ENCODE peak calls at places on chromosomes 7 and 10, in six cellular contexts. D is AG09309, N is HCT116, J is hepatocyte, Q is fibroblast of pulmonary artery, H is fibroblast of mammary gland. P is an unnamed sample.

GRCh38 chr7:144565586-144565985 is 162.1 kb upstream of the NOBOX start:
- DNase-seq in D (no peak), N (no peak), J (no peak), Q (no peak), H (no peak), P (no peak)

GRCh38 chr10:93288679-93289634 is 193.2 kb downstream of the MYOF start:
- DNase-seq in D (peak; percentile 92), N (peak; percentile 78), J (peak; percentile 87), Q (peak; percentile 91), H (peak; percentile 67), P (peak; percentile 66)

GRCh38 chr10:76643465-76643864 is 994.1 kb downstream of the KCNMA1 start:
- DNase-seq in D (no peak), N (no peak), J (peak; percentile 22), Q (no peak), H (no peak), P (no peak)

GRCh38 chr10:13847201-13847631 is 260.5 kb downstream of the PRPF18 start:
- DNase-seq in D (no peak), N (no peak), J (no peak), Q (no peak), H (no peak), P (no peak)

GRCh38 chr10:49218480-49218879 is 30.3 kb upstream of the TMEM273 start:
- DNase-seq in D (no peak), N (no peak), J (no peak), Q (no peak), H (no peak), P (no peak)

GRCh38 chr7:103640031-103640779 is 194.2 kb upstream of the SLC26A5 start:
- DNase-seq in D (peak; percentile 7), N (no peak), J (no peak), Q (peak; percentile 45), H (peak; percentile 63), P (peak; percentile 30)

GRCh38 chr7:147249956-147250355 is 1133.4 kb downstream of the CNTNAP2 start:
- DNase-seq in D (no peak), N (no peak), J (no peak), Q (no peak), H (no peak), P (no peak)

GRCh38 chr10:61262486-61263261 is 190.5 kb downstream of the TMEM26 start:
- DNase-seq in D (peak; percentile 74), N (no peak), J (no peak), Q (no peak), H (peak; percentile 86), P (peak; percentile 63)

GRCh38 chr10:72297281-72297967 is 23.7 kb downstream of the DDIT4 start:
- DNase-seq in D (peak; percentile 97), N (no peak), J (peak; percentile 57), Q (peak; percentile 99), H (peak; percentile 98), P (peak; percentile 56)

GRCh38 chr7:154353385-154353784 is 301.2 kb downstream of the DPP6 start:
- DNase-seq in D (no peak), N (no peak), J (no peak), Q (no peak), H (no peak), P (no peak)

GRCh38 chr7:77461246-77461645 is 45.1 kb upstream of the GSAP start:
- DNase-seq in D (no peak), N (no peak), J (no peak), Q (no peak), H (no peak), P (no peak)

GRCh38 chr10:43809211-43809930 is 160.7 kb upstream of the ZNF32 start:
- DNase-seq in D (peak; percentile 87), N (no peak), J (no peak), Q (peak; percentile 61), H (peak; percentile 95), P (peak; percentile 79)

GRCh38 chr7:17991866-17992648 is 35.6 kb downstream of the PRPS1L1 start:
- DNase-seq in D (no peak), N (no peak), J (no peak), Q (no peak), H (peak; percentile 10), P (no peak)

GRCh38 chr7:92784935-92785334 is 51.4 kb downstream of the CDK6 start:
- DNase-seq in D (no peak), N (no peak), J (no peak), Q (no peak), H (no peak), P (no peak)

GRCh38 chr10:86958109-86958830 is at the start of gene SNCG:
- DNase-seq in D (no peak), N (no peak), J (no peak), Q (peak; percentile 52), H (peak; percentile 25), P (no peak)

GRCh38 chr10:95474228-95475002 is 86.8 kb downstream of the SORBS1 start:
- DNase-seq in D (no peak), N (no peak), J (peak; percentile 70), Q (peak; percentile 69), H (peak; percentile 72), P (no peak)

GRCh38 chr7:26001662-26002244 is 150.2 kb upstream of the NFE2L3 start:
- DNase-seq in D (no peak), N (no peak), J (peak; percentile 41), Q (no peak), H (no peak), P (no peak)

GRCh38 chr7:120054376-120055100 is 218.4 kb upstream of the KCND2 start:
- DNase-seq in D (no peak), N (no peak), J (no peak), Q (no peak), H (no peak), P (no peak)

DNA sequence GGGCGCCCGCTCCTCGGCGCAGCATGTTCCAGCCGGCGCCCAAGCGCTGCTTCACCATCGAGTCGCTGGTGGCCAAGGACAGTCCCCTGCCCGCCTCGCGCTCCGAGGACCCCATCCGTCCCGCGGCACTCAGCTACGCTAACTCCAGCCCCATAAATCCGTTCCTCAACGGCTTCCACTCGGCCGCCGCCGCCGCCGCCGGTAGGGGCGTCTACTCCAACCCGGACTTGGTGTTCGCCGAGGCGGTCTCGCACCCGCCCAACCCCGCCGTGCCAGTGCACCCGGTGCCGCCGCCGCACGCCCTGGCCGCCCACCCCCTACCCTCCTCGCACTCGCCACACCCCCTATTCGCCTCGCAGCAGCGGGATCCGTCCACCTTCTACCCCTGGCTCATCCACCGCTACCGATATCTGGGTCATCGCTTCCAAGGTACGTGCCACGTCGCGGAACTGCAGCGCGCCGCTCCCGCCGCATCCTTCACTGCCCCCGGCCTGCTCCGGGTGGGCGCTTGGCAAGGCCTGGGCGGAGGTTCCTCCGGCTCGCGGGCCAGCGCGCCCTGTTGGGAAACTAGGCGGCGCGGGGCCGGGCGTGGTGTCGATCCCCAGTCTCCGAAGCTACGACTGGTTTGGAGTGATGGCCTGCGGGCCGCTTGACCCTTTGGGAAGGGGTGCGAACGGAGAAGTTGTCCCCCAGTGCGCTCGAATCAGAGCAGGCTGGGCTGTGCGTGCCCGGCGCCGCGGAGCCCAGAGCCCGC is 876 bp downstream of the EMX2 start:
- DNase-seq in D (no peak), N (no peak), J (peak; percentile 57), Q (no peak), H (no peak), P (no peak)
- H3K4me3 ChIP-seq in D (peak overlapping the region; percentile 34), N (no peak overlapping the region), J (no peak overlapping the region), Q (peak overlapping the region; percentile 55), H (peak overlapping the region; percentile 62), P (no peak overlapping the region)

GRCh38 chr10:30784896-30785605 is 155.5 kb upstream of the LYZL2 start:
- DNase-seq in D (no peak), N (no peak), J (peak; percentile 83), Q (peak; percentile 78), H (peak; percentile 82), P (no peak)
- H3K4me3 ChIP-seq in D (peak overlapping the region; percentile 1), N (no peak overlapping the region), J (peak overlapping the region; percentile 28), Q (peak overlapping the region; percentile 46), H (peak overlapping the region; percentile 10), P (peak overlapping the region; percentile 47)

DNA sequence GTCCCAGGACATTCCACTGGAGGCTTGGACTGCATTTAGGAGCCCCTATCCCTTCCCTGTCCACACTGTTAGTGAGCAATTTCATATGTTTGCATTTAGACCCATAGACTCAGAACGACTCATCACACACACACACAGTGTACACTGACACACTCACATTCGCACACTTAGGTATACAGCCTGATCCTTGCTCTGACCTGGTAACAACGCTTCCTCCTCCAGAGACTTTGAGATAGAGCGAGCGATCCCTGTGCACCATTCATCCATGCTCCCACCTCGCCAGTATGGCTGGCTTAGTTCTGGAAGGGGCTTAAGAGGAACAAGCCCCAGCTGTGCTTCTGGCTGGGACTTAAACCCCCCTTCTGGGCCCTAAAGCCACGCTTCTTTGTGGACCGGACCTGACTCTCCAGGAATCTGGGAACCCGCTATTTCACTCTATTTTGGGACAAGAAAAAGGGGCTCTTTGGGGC is 905 bp upstream of the HOXA13 start:
- DNase-seq in D (no peak), N (no peak), J (no peak), Q (no peak), H (no peak), P (no peak)
- H3K4me3 ChIP-seq in D (peak overlapping the region; percentile 78), N (peak overlapping the region; percentile 70), J (peak overlapping the region; percentile 57), Q (no peak overlapping the region), H (no peak overlapping the region), P (no peak overlapping the region)

DNA sequence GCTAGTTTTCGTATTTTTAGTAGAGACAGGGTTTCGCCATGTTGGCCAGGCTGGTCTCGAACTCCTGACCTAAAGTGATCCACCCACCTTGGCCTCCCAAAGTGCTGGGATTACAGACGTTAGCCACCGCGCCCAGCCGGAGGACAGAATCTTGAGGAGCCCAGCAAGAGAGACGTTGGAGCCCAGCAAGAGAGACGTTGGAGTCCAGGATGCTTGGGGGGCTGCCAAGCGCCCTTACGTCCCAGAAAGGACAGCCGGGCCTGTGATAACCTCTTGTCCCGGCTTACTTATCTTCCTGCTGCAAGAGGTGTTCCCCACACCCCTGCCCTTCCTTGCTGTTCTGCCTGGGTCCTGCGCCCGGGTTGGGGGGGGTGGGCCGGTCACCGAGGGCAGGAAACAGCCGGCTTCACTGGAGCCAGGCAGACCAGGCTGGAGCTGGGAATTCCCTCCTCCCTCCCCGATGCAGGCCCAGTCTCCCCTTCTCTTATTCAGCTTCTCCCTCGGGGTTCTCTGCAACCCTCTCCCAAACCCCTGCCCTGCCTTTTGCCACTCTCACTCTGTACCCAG is 1.9 kb upstream of the EPHB4 start:
- DNase-seq in D (no peak), N (no peak), J (no peak), Q (no peak), H (no peak), P (no peak)
- H3K4me3 ChIP-seq in D (no peak overlapping the region), N (no peak overlapping the region), J (no peak overlapping the region), Q (no peak overlapping the region), H (no peak overlapping the region), P (no peak overlapping the region)

DNA sequence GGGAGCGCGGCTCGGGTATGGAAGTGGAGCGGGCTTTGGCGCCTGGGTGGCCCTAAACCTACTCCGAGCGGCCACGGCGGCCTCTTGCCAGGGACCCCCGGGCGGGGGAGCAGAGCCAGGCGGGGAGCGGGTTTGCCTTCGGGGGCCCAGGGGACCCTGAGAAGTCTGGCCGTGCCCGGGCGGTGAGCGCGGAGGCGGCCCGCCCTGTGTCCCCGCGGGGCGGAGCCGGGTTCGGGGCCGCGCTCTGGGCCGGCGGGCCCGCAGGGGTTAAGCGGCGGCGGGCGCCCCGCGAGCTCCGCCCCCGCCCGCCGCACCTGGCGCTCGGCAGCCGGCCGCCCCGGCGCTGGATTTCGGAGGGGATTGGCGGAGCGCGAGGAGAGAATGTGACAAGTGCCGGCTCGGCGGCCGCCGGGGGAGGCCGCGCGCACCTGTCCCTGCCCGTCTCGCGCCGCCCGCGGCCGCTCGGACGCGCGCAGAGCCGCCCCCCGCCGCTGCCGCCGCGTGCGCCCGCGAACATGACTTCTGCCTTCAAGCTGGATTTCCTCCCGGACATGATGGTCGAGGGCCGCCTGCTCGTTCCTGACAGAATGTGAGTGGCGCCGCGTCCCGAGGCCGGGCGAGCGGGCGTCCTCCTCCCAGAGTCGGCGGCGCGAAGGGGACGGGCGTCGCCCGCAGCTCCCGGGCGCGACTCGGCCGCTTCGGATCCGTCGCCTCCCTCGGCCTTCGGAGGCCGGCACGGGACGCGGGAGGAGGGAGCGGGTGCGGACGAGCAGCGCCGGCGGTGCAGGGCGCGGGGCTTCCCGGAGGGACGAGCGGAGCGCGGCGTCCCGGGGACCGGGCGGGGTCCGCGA is at the start of gene CELF2:
- DNase-seq in D (no peak), N (no peak), J (peak; percentile 86), Q (no peak), H (no peak), P (no peak)
- H3K4me3 ChIP-seq in D (no peak within 1 kb of the TSS), N (no peak within 1 kb of the TSS), J (peak within 1 kb of the TSS; percentile 64), Q (peak within 1 kb of the TSS; percentile 54), H (peak within 1 kb of the TSS; percentile 34), P (peak within 1 kb of the TSS; percentile 57)